ENCODE peak calls at places on chromosomes 2 and 18, in nine cellular contexts. S is prostate gland, V is tibial nerve, X is stomach, N is heart left ventricle, Y is H1, K is IMR-90, U is adrenal gland, E is testis. J is an unnamed sample.

GRCh38 chr2:176491172-176491904 is 222.1 kb downstream of the MTX2 start:
- DNase-seq in S (peak), V (peak), X (peak), N (peak), Y (no peak), K (peak), U (no peak), E (peak), J (no peak)

GRCh38 chr2:112831380-112831930 is 5.1 kb downstream of the IL1B start:
- DNase-seq in S (no peak), V (no peak), X (no peak), N (no peak), Y (no peak), K (no peak), U (no peak), E (no peak), J (no peak)

GRCh38 chr2:104849618-104850097 is 4.3 kb upstream of the POU3F3 start:
- DNase-seq in S (peak), V (no peak), X (no peak), N (no peak), Y (peak), K (peak), U (peak), E (peak), J (peak)

GRCh38 chr2:224882291-224883171 is 159.7 kb downstream of the DOCK10 start:
- DNase-seq in S (no peak), V (no peak), X (no peak), N (no peak), Y (no peak), K (peak), U (no peak), E (no peak), J (no peak)

GRCh38 chr2:120702061-120702460 is 33.6 kb upstream of the GLI2 start:
- DNase-seq in S (no peak), V (no peak), X (no peak), N (no peak), Y (no peak), K (no peak), U (no peak), E (no peak), J (no peak)

GRCh38 chr18:41881285-41881684 is 73.7 kb upstream of the PIK3C3 start:
- DNase-seq in S (no peak), V (no peak), X (no peak), N (no peak), Y (no peak), K (peak), U (no peak), E (no peak), J (no peak)

GRCh38 chr18:50334546-50335152 is 40.2 kb upstream of the SKA1 start:
- DNase-seq in S (no peak), V (no peak), X (no peak), N (no peak), Y (no peak), K (no peak), U (no peak), E (no peak), J (no peak)

GRCh38 chr2:41294331-41294730 is 753.5 kb upstream of the PKDCC start:
- DNase-seq in S (no peak), V (no peak), X (no peak), N (peak), Y (no peak), K (peak), U (peak), E (peak), J (no peak)

GRCh38 chr2:149004836-149005235 is 33.7 kb upstream of the LYPD6B start:
- DNase-seq in S (no peak), V (no peak), X (no peak), N (no peak), Y (no peak), K (no peak), U (no peak), E (no peak), J (no peak)

GRCh38 chr2:26922638-26923466 is 47.6 kb upstream of the MAPRE3 start:
- DNase-seq in S (peak), V (no peak), X (peak), N (peak), Y (no peak), K (peak), U (peak), E (peak), J (no peak)

GRCh38 chr18:55097406-55098170 is 138.3 kb upstream of the CCDC68 start:
- DNase-seq in S (no peak), V (no peak), X (no peak), N (no peak), Y (no peak), K (no peak), U (peak), E (no peak), J (no peak)

GRCh38 chr18:58544179-58544578 is 84.7 kb downstream of the ALPK2 start:
- DNase-seq in S (no peak), V (no peak), X (no peak), N (no peak), Y (no peak), K (no peak), U (no peak), E (no peak), J (no peak)

GRCh38 chr18:46407471-46408166 is 249.4 kb downstream of the LOXHD1 start:
- DNase-seq in S (no peak), V (no peak), X (no peak), N (peak), Y (no peak), K (peak), U (peak), E (no peak), J (no peak)

GRCh38 chr2:144194331-144195071 is 325.4 kb downstream of the ZEB2 start:
- DNase-seq in S (no peak), V (no peak), X (no peak), N (no peak), Y (no peak), K (no peak), U (no peak), E (no peak), J (no peak)

GRCh38 chr2:42980764-42981416 is 188.5 kb upstream of the HAAO start:
- DNase-seq in S (no peak), V (peak), X (no peak), N (no peak), Y (no peak), K (no peak), U (no peak), E (no peak), J (peak)

GRCh38 chr2:159982842-159983785 is 79.3 kb downstream of the PLA2R1 start:
- DNase-seq in S (no peak), V (no peak), X (no peak), N (no peak), Y (no peak), K (peak), U (no peak), E (no peak), J (no peak)

GRCh38 chr2:68594041-68594440 is 49.3 kb upstream of the PROKR1 start:
- DNase-seq in S (no peak), V (no peak), X (no peak), N (no peak), Y (no peak), K (no peak), U (no peak), E (no peak), J (no peak)

GRCh38 chr2:44941551-44942234 is at the start of gene SIX3:
- DNase-seq in S (no peak), V (no peak), X (no peak), N (no peak), Y (no peak), K (no peak), U (no peak), E (peak), J (no peak)

GRCh38 chr2:39377226-39377939 is 59.7 kb downstream of the MAP4K3 start:
- DNase-seq in S (no peak), V (no peak), X (no peak), N (no peak), Y (no peak), K (no peak), U (no peak), E (no peak), J (no peak)

GRCh38 chr18:80190311-80190710 is 57.0 kb downstream of the PARD6G start:
- DNase-seq in S (no peak), V (no peak), X (no peak), N (no peak), Y (no peak), K (no peak), U (no peak), E (no peak), J (no peak)

GRCh38 chr2:655626-656025 is 21.6 kb downstream of the TMEM18 start:
- DNase-seq in S (no peak), V (no peak), X (no peak), N (no peak), Y (peak), K (peak), U (peak), E (peak), J (no peak)

DNA sequence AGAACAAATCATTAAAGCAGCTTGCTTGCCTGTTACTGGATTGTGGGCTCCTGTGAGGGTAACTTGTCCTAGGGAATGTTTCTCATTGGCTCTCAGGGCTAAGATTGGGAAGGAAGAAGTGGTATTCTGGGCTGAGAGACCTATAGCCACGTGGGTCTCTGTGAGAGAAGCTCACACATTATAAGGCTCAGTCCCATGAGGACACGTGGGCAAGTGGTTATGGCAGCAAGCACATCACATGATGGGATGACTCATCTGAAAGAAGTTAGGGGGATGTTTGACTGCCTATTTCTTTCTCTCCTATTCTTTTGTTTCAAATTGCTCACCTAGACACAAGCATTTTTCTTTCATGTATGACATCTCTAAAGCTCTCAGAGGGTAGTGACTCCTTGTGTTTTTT is 418.0 kb upstream of the ST6GAL2 start:
- DNase-seq in S (no peak), V (no peak), X (no peak), N (no peak), Y (no peak), K (no peak), U (no peak), E (no peak), J (no peak)
- TF ChIP-seq POLR2A in S (no peak), V (no peak), X (no peak), N (no peak), Y (no peak), K (no peak), U (no peak), E (no peak), J (no peak)

DNA sequence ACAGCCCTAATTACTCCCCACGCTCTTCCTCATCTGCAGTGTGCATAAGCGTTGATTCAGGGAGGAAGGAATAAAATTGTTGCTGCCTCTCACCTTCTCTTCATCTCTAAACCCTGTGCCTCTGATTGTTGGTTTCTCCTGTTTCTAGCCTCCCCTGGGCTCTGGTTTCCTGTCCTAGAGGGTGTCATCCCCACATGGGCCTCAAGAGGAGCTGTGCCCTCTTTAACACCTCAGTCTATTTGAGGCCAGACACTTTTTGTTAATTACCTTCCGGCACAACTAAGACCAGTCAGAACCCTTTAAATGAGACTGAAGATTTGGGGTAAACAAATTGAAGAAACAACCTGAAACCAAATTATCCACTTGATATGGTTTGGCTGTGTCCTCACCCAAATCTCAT is 9.7 kb downstream of the CTAGE1 start:
- DNase-seq in S (no peak), V (no peak), X (no peak), N (no peak), Y (no peak), K (no peak), U (no peak), E (no peak), J (no peak)
- TF ChIP-seq CTCF in S (no peak), V (no peak), X (no peak), N (no peak), Y (peak), K (no peak), U (no peak), E (no peak), J (no peak)

GRCh38 chr2:96264086-96264485 is 1.7 kb downstream of the TMEM127 start:
- DNase-seq in S (no peak), V (no peak), X (no peak), N (no peak), Y (no peak), K (peak), U (no peak), E (no peak), J (no peak)

GRCh38 chr2:96265349-96265839 is 403 bp downstream of the TMEM127 start:
- DNase-seq in S (no peak), V (peak), X (peak), N (peak), Y (peak), K (no peak), U (peak), E (peak), J (peak)

GRCh38 chr2:96265840-96266569 is at the start of the genes CIAO1 and TMEM127:
- DNase-seq in S (peak), V (peak), X (peak), N (peak), Y (peak), K (peak), U (peak), E (peak), J (peak)

GRCh38 chr2:96264656-96265348 is 995 bp downstream of the TMEM127 start:
- DNase-seq in S (no peak), V (no peak), X (no peak), N (peak), Y (no peak), K (peak), U (peak), E (peak), J (no peak)

GRCh38 chr2:96267159-96267971 is 1.3 kb downstream of the CIAO1 start:
- DNase-seq in S (no peak), V (no peak), X (peak), N (no peak), Y (peak), K (peak), U (no peak), E (no peak), J (peak)
- H3K27ac ChIP-seq in S (no peak), V (no peak), X (no peak), N (peak), Y (no peak), K (no peak), U (no peak), E (peak), J (no peak)

GRCh38 chr2:16625759-16626158 is 39.9 kb downstream of the CYRIA start:
- DNase-seq in S (no peak), V (no peak), X (no peak), N (no peak), Y (no peak), K (no peak), U (no peak), E (no peak), J (no peak)
- TF ChIP-seq POLR2A in S (no peak), V (no peak), X (no peak), N (no peak), Y (no peak), K (no peak), U (no peak), E (no peak), J (no peak)

GRCh38 chr2:121735520-121736074 is 1.1 kb downstream of the NIFK start:
- DNase-seq in S (no peak), V (no peak), X (no peak), N (no peak), Y (no peak), K (no peak), U (no peak), E (no peak), J (no peak)
- TF ChIP-seq CTCF in S (no peak), V (no peak), X (no peak), N (no peak), Y (no peak), K (peak), U (no peak), E (no peak), J (no peak)

DNA sequence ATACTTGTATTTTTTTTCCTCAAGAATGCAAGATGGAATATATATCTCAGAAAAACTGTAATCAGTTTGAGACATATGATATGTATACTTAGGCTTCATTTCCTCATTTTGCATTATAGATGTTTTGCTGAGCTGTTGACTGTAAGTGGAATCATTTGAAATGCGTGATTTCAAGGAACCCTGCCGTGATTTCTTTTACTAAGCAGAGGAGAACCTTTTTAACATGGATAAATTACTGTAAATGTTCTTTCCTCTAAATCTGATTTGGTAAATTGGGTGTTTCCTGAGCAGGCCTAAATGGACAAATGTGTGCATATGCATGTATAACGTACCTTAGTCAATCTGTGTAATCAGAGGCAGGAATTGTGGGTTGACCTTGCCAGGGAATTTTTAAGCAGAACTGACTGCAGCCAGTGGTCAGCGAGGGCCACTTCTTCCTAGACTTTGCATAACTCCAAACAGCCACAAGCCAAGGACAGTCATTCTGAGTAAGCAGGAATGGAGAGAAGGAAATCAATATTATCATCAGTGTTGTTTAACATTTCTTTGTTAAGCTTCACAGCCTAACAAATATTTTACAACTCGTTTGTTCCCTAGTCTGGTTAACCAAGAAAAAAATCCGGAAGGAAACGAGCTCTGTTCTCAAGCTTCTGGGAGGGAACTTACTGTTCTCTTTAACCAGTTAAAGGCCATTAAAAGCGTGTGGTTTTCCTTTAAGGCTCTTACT is 191.7 kb upstream of the ATP5MC3 start:
- DNase-seq in S (no peak), V (no peak), X (no peak), N (no peak), Y (no peak), K (peak), U (peak), E (no peak), J (no peak)
- H3K27ac ChIP-seq in S (no peak), V (no peak), X (no peak), N (peak), Y (no peak), K (no peak), U (no peak), E (no peak), J (no peak)

DNA sequence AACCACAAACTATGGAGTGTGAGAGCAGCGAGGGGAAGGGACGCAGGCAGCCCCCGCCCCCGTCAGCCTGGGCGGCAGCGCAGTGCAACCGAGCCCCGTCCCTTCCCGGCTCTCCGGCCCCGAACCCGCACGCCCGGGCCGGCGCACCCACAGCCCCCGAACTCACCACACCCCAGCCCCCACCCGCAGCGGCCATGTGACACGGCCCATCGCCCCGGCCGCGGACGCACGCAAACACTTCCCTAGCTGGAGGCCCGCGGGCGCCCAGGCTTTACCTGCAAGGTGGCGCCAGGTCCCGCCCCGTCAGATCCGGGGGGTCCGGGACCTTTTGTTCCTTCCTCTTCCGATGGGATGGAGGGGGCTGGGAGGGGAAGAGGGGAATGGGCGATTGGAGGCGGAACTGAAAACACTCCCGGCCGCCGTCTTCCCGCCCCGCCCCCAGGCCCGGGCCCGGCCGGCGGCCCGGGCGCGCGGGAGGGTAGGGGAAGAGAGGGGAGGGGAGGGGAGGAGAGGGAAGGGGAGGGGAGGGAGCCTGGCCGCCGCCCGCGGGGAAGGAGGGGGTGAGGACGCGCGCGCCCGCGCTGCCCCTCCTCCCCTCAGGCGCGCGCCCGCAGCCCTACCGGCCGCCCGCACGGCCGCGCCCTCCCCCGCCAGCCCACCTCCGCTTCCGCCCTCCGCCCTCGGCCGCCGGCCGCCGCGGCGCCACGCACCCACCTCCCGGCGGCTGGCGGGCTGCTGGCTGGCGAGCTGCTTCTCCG is at the start of gene SMAD2:
- DNase-seq in S (peak), V (peak), X (peak), N (peak), Y (peak), K (peak), U (peak), E (peak), J (peak)
- TF ChIP-seq POLR2A in S (peak), V (no peak), X (no peak), N (no peak), Y (no peak), K (no peak), U (peak), E (no peak), J (peak)